ENCODE peak calls at places on chromosomes 1 and 21, in four cellular contexts. O is mesendoderm, Q is H1, U is IMR-90. W is an unnamed sample.

GRCh38 chr1:39689635-39690034 is 1.6 kb downstream of the HPCAL4 start:
- DNase-seq in O (no peak), Q (no peak), U (no peak), W (no peak)

GRCh38 chr1:164806531-164806930 is 247.5 kb downstream of the PBX1 start:
- DNase-seq in U (no peak), O (no peak), Q (no peak), W (no peak)

GRCh38 chr1:100422065-100422464 is 69.8 kb downstream of the CDC14A start:
- DNase-seq in U (no peak), Q (no peak), O (peak; percentile 47), W (no peak)

GRCh38 chr1:234260578-234260977 is 112.7 kb upstream of the COA6 start:
- DNase-seq in Q (no peak), U (no peak), O (no peak), W (peak; percentile 25)

GRCh38 chr1:12626888-12627287 is 8.9 kb upstream of the DHRS3 start:
- DNase-seq in Q (no peak), O (no peak), U (no peak), W (no peak)

GRCh38 chr1:154546264-154547043 is 12.0 kb downstream of the UBE2Q1 start:
- DNase-seq in Q (peak; percentile 73), O (peak; percentile 85), U (peak; percentile 58), W (peak; percentile 85)

GRCh38 chr1:19010503-19010902 is 54.0 kb upstream of the IFFO2 start:
- DNase-seq in O (no peak), U (no peak), Q (no peak), W (no peak)

GRCh38 chr1:114345930-114346479 is 165.0 kb downstream of the TRIM33 start:
- DNase-seq in U (no peak), O (peak; percentile 60), Q (peak; percentile 83), W (peak; percentile 77)

GRCh38 chr1:100606438-100606837 is 68.5 kb downstream of the GPR88 start:
- DNase-seq in U (peak; percentile 74), O (peak; percentile 41), Q (no peak), W (no peak)

GRCh38 chr1:92538413-92539061 is 51.8 kb upstream of the GFI1 start:
- DNase-seq in Q (no peak), U (peak; percentile 15), O (no peak), W (no peak)

GRCh38 chr1:145758116-145758515 is 38.8 kb downstream of the CD160 start:
- DNase-seq in Q (no peak), O (no peak), U (no peak), W (no peak)

GRCh38 chr1:112605633-112606327 is 13.2 kb downstream of the ST7L start:
- DNase-seq in U (no peak), Q (no peak), O (no peak), W (no peak)

GRCh38 chr1:165869343-165869742 is 41.9 kb downstream of the UCK2 start:
- DNase-seq in U (no peak), Q (no peak), O (no peak), W (no peak)

GRCh38 chr1:165875171-165875570 is 47.8 kb downstream of the UCK2 start:
- DNase-seq in O (no peak), U (no peak), Q (no peak), W (no peak)

GRCh38 chr1:165873481-165873880 is 46.1 kb downstream of the UCK2 start:
- DNase-seq in U (no peak), Q (no peak), O (no peak), W (no peak)

GRCh38 chr1:165874643-165875042 is 47.2 kb downstream of the UCK2 start:
- DNase-seq in O (no peak), Q (no peak), U (no peak), W (no peak)

DNA sequence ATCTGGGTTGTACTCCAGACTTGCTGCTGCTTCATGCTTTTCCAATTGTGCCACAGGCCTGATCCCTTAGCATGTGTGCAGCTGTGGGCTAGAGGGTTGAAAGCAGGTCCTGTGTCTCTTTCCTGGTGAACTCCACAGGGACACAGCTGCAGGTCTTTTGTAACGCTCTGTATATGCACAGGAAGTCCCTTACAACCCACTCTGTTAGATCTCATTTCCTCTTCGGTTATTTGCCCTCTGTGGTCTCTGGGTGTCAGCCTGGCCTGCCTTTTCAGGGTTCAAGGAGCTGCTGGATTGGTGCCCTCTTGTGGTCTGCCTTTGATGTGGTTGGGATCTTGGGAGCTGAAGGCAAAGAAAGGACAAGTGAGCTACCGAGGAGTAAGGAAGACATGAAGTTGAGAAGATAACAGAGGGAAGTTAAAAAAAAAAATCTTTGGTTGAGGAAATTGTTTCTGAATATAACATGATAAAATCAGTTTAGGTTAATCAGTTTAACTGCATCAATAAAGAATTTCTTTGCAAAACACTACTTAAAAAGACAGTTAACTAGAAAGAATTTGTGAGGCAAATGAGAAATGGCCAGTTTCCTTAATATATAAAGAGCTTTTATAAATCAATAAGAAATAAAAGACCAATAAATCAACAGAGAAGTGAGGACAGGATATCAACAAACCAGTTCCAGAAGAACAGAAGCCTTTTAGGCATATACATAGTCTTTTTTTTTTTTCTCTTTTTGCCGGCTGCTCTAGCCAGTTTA is 44.1 kb downstream of the UCK2 start:
- DNase-seq in Q (peak; percentile 64), U (peak; percentile 54), O (peak; percentile 80), W (peak; percentile 72)
- H3K27ac ChIP-seq in Q (no peak overlapping the region), U (no peak overlapping the region), O (no peak overlapping the region), W (no peak overlapping the region)

GRCh38 chr1:161006563-161006962 is 14.4 kb downstream of the F11R start:
- DNase-seq in Q (no peak), U (no peak), O (peak; percentile 87), W (no peak)

GRCh38 chr1:161007369-161007768 is 13.6 kb downstream of the F11R start:
- DNase-seq in U (no peak), O (no peak), Q (no peak), W (no peak)

GRCh38 chr1:161012420-161012819 is 8.5 kb downstream of the F11R start:
- DNase-seq in Q (no peak), U (no peak), O (no peak), W (no peak)

GRCh38 chr1:161008857-161009554 is 11.9 kb downstream of the F11R start:
- DNase-seq in Q (no peak), O (peak; percentile 70), U (peak; percentile 31), W (no peak)

GRCh38 chr1:161009602-161010211 is 11.2 kb downstream of the F11R start:
- DNase-seq in O (no peak), Q (no peak), U (no peak), W (no peak)
- H2BK5ac ChIP-seq in O (no peak overlapping the region), Q (no peak overlapping the region), U (no peak overlapping the region), W (no peak overlapping the region)

DNA sequence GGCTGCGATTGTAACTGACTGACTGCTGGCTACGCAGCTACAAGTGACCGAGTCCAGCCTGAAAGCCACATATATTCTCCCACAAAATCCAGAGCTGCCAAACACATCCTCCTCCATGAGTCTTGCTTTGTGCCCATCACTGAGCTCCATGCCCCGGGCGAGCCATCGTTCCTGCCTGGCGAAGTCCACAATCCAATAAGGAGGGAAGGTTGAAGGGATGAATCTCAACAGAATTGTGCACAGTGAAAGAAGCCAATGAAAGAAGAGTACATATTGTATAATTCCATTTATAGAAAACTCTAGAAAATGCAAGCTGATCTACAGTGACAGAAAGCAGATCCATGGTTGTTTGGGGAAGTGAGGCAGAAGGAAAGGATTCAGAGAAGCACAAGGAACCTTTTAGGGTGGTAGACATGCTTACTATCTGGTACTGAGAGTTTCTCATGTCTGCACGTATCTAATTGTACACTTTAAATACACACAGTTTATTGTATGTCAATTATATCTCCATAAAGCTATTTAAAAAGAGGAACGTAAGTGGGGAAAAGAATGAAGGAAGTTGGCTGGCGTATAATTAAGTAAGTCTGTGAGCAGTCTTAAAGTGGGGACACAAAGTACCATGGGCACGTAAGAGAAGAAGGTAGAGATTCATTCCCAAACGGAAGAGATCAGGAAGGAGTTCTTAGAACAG is 115.9 kb upstream of the JUN start:
- DNase-seq in Q (no peak), U (no peak), O (no peak), W (no peak)
- H4K5ac ChIP-seq in Q (no peak overlapping the region), U (no peak overlapping the region), O (no peak overlapping the region), W (no peak overlapping the region)

GRCh38 chr1:243939167-243939848 is 89.3 kb upstream of the AKT3 start:
- DNase-seq in Q (peak; percentile 33), O (peak; percentile 61), U (peak; percentile 65), W (no peak)
- H3K27ac ChIP-seq in Q (no peak overlapping the region), O (no peak overlapping the region), U (no peak overlapping the region), W (no peak overlapping the region)

GRCh38 chr21:44049182-44049581 is 37.1 kb downstream of the TRAPPC10 start:
- DNase-seq in Q (no peak), O (no peak), U (no peak), W (no peak)
- H2BK5ac ChIP-seq in Q (no peak overlapping the region), O (no peak overlapping the region), U (no peak overlapping the region), W (no peak overlapping the region)

W was measured in H9.